ENCODE peak calls at places on chromosome 14, in six cellular contexts. T is fibroblast of lung, X is astrocyte of the spinal cord, L is epithelial cell of esophagus, D is cardiac muscle cell, N is AG09309. O is an unnamed sample.
A peak's percentile ranks its signal among the peaks of the same experiment; 100 is the strongest.

GRCh38 chr14:93643676-93644075 is 144.6 kb downstream of the PRIMA1 start:
- DNase-seq in T (no peak), X (no peak), L (no peak), D (no peak), N (no peak), O (no peak)

GRCh38 chr14:65631040-65631439 is 218.5 kb downstream of the FUT8 start:
- DNase-seq in T (no peak), X (no peak), L (no peak), D (no peak), N (no peak), O (no peak)

GRCh38 chr14:69685716-69686115 is 74.3 kb downstream of the SUSD6 start:
- DNase-seq in T (peak; percentile 77), X (peak; percentile 60), L (peak; percentile 79), D (peak; percentile 81), N (no peak), O (peak; percentile 88)

GRCh38 chr14:92615451-92615850 is 101.9 kb downstream of the RIN3 start:
- DNase-seq in T (no peak), X (no peak), L (no peak), D (no peak), N (no peak), O (no peak)

GRCh38 chr14:60684203-60684602 is 34.9 kb upstream of the SIX1 start:
- DNase-seq in T (no peak), X (no peak), L (no peak), D (no peak), N (no peak), O (no peak)

GRCh38 chr14:21097616-21098133 is 780 bp downstream of the ZNF219 start:
- DNase-seq in T (no peak), X (no peak), L (no peak), D (no peak), N (no peak), O (no peak)

GRCh38 chr14:31902002-31902401 is 175.1 kb upstream of the ARHGAP5 start:
- DNase-seq in T (no peak), X (no peak), L (peak; percentile 93), D (no peak), N (no peak), O (no peak)

GRCh38 chr14:30921305-30921704 is 46.9 kb downstream of the COCH start:
- DNase-seq in T (no peak), X (no peak), L (peak; percentile 41), D (peak; percentile 53), N (no peak), O (peak; percentile 44)

GRCh38 chr14:50542941-50543418 is 10.6 kb upstream of the MAP4K5 start:
- DNase-seq in T (peak; percentile 51), X (peak; percentile 56), L (peak; percentile 84), D (peak; percentile 67), N (no peak), O (peak; percentile 77)

GRCh38 chr14:42214981-42215491 is 608.4 kb downstream of the LRFN5 start:
- DNase-seq in T (peak; percentile 83), X (peak; percentile 81), L (peak; percentile 95), D (peak; percentile 50), N (peak; percentile 44), O (peak; percentile 57)

GRCh38 chr14:34423445-34423844 is 38.6 kb downstream of the SPTSSA start:
- DNase-seq in T (no peak), X (no peak), L (no peak), D (no peak), N (no peak), O (no peak)

GRCh38 chr14:64337901-64338615 is 43.9 kb upstream of the ESR2 start:
- DNase-seq in T (peak; percentile 62), X (peak; percentile 62), L (peak; percentile 65), D (peak; percentile 62), N (no peak), O (peak; percentile 63)

GRCh38 chr14:61300754-61301153 is 19.6 kb upstream of the TMEM30B start:
- DNase-seq in T (no peak), X (no peak), L (no peak), D (no peak), N (no peak), O (no peak)

GRCh38 chr14:70563417-70563816 is 28.6 kb upstream of the ADAM20 start:
- DNase-seq in T (no peak), X (no peak), L (peak; percentile 19), D (no peak), N (no peak), O (no peak)

GRCh38 chr14:40679256-40679655 is 927.4 kb upstream of the LRFN5 start:
- DNase-seq in T (no peak), X (no peak), L (no peak), D (no peak), N (no peak), O (no peak)

GRCh38 chr14:69882086-69882864 is 3.1 kb downstream of the SMOC1 start:
- DNase-seq in T (no peak), X (no peak), L (no peak), D (no peak), N (no peak), O (no peak)

GRCh38 chr14:81125536-81125935 is 95.2 kb downstream of the GTF2A1 start:
- DNase-seq in T (no peak), X (no peak), L (no peak), D (no peak), N (no peak), O (no peak)

GRCh38 chr14:80605536-80605935 is 336.0 kb downstream of the CEP128 start:
- DNase-seq in T (peak; percentile 83), X (no peak), L (no peak), D (peak; percentile 28), N (no peak), O (peak; percentile 38)

GRCh38 chr14:106185837-106186233 is 659.5 kb downstream of the TMEM121 start:
- DNase-seq in T (no peak), X (no peak), L (no peak), D (no peak), N (no peak), O (no peak)

GRCh38 chr14:42541535-42542001 is 934.9 kb downstream of the LRFN5 start:
- DNase-seq in T (peak; percentile 18), X (peak; percentile 75), L (no peak), D (peak; percentile 6), N (no peak), O (no peak)

DNA sequence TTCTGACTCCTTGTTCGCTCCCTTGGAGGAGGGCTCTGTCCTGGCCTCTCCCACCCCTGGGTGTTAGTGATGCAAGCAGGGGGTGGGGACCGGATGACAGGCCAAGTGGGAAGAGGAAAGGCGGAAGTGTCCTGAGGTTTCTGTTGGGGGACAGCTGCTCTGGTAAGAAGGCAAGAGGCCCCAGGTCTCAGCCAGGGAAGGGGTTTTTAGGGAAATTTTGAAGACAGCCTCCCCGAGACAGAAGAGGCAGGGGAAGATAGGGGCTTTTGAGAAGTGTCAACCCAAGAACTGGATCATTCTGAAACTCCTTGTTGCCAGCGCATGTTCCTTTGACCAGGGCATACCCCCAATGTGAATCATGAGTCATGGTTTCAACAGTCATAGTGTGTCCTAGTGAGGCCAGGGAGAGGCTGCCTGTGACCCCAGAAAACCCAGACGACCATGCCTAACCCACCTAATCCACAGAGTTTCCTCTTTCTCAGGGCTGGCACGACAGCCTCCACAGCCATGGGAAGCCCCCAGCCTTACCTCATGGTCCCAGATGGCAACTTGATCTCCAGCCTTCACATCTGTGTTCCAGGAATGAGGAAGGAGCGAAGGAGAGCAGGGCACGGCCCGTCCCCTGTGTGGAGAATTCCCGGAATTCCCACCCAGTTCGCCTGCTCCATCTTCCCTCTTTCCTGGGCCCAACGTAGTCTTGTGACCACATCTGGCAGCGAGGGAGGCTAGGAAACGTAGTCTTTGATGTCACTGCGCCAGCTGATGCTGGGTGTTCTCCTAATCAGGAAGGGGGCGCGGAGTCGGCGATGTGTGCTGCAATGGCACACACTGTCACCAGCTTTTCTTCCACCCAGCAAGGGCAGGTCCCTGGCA is 4.9 kb upstream of the GPR132 start:
- DNase-seq in T (no peak), X (no peak), L (no peak), D (peak; percentile 53), N (no peak), O (no peak)
- H3K4me3 ChIP-seq in T (no peak overlapping the region), X (no peak overlapping the region), L (no peak overlapping the region), D (no peak overlapping the region), N (no peak overlapping the region), O (no peak overlapping the region)

GRCh38 chr14:36070056-36071043 is 106.2 kb downstream of the PTCSC3 start:
- DNase-seq in T (peak; percentile 67), X (peak; percentile 77), L (peak; percentile 86), D (peak; percentile 71), N (peak; percentile 17), O (peak; percentile 83)
- TF ChIP-seq CTCF in T (peak; percentile 92), X (peak; percentile 95), L (peak; percentile 90), D (peak; percentile 88), N (peak; percentile 84), O (peak; percentile 96)

GRCh38 chr14:74400328-74400727 is 25.7 kb downstream of the SYNDIG1L start:
- DNase-seq in T (no peak), X (no peak), L (no peak), D (peak; percentile 25), N (no peak), O (peak; percentile 38)

GRCh38 chr14:74403619-74404417 is 22.2 kb downstream of the SYNDIG1L start:
- DNase-seq in T (no peak), X (no peak), L (no peak), D (no peak), N (no peak), O (no peak)

GRCh38 chr14:74402264-74403251 is 23.5 kb downstream of the SYNDIG1L start:
- DNase-seq in T (no peak), X (no peak), L (no peak), D (no peak), N (no peak), O (no peak)

GRCh38 chr14:74401504-74402241 is 24.3 kb downstream of the SYNDIG1L start:
- DNase-seq in T (no peak), X (no peak), L (peak; percentile 19), D (no peak), N (no peak), O (no peak)

DNA sequence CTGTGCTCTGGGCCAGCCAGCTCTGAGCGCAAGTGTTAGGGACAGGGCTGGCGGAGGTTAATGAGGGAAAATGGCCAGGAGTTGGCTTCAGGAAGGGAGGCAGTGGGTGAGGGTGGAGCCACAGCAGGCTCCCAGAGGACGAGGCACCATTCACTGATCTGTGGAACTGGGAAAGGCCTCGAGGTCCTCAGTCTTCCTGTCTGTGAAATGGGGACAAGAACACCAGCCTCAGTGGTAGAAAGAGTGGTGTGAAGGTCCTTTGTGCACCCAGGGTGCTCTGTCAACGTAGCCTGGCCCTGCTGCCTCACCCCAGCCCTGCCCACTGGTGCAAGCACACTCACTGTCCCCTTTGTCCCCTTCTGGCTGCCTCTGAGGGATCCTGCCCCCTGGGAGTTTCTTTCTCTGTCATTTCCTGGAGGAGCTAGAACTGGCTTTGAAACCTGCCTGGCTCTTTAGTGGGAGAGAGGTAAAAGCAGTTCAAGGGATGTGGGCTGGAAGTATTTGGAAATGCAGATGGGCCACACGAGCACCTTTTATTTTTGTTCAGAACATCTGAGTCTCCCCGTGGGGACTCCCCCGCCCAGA is 25.0 kb downstream of the SYNDIG1L start:
- DNase-seq in T (no peak), X (no peak), L (no peak), D (no peak), N (no peak), O (no peak)
- H3K4me3 ChIP-seq in T (no peak overlapping the region), X (no peak overlapping the region), L (no peak overlapping the region), D (peak overlapping the region; percentile 12), N (no peak overlapping the region), O (no peak overlapping the region)

DNA sequence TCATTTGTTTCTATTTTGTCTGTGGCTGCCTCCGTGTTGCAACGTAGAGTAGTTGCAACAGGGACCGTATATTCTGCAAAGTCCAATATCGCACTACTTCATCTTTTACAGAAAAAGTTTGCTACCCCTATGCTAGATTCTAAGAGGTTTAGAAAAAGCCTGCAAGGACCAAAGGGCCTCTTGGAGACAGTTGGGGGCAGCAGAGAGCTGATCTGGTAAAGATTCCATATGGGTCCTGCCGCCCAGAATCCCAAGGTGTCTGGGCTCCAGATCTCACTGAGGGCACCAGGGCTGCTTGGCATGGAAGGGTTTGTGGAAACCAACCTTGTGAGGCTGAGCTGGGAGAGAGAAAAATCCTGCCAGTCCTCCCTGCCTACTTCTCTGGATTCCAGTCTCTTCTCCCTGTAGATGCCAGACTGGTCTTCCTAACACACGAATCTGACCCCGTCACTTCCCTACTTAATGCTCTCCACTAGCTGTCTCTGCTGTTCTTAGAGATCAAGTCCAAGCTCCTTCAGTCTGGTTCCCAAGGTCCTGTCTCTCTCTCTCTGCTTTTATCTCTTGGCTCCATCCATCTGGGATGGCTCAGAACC is 74.6 kb downstream of the GLRX5 start:
- DNase-seq in T (no peak), X (peak; percentile 3), L (peak; percentile 3), D (peak; percentile 33), N (no peak), O (peak; percentile 37)
- TF ChIP-seq CTCF in T (peak; percentile 35), X (peak; percentile 56), L (no peak), D (peak; percentile 62), N (peak; percentile 62), O (peak; percentile 58)

O was measured in choroid plexus epithelial cell.